ENCODE peak calls at places on chromosomes 4 and X, in nine cellular contexts. V is AML-193; D is left colon; K is activated naive CD8-positive, alpha-beta T cell treated with anti-CD3 and anti-CD28 coated beads, Interleukin-2, amount 10 ng/mL, durations not matched to agents 7 days and 5 days; B is NCI-H1092 treated with DMSO at 0.1 percent for 48 hours; P is activated CD8-positive, alpha-beta T cell treated with anti-CD3 and anti-CD28 coated beads for 36 hours; M is KBM-7; Y is NCI-H2081 treated with DMSO at 0.1 percent for 48 hours; G is activated T-cell treated with anti-CD3 and anti-CD28 coated beads for 48 hours. H is an unnamed sample.

GRCh38 chr4:80027611-80028010 is 45.4 kb downstream of the ANTXR2 start:
- DNase-seq in V (no peak), D (no peak), K (no peak), B (no peak), P (no peak), M (no peak), Y (no peak), G (no peak), H (no peak)

GRCh38 chr4:70651864-70652506 is 14.3 kb downstream of the JCHAIN start:
- DNase-seq in V (peak), D (no peak), K (no peak), B (peak), P (no peak), M (peak), Y (no peak), G (no peak), H (peak)

GRCh38 chrX:276588-277171 is 4.5 kb upstream of the PLCXD1 start:
- DNase-seq in V (no peak), D (no peak), K (peak), B (no peak), P (peak), M (no peak), Y (no peak), G (no peak), H (no peak)

GRCh38 chr4:6414578-6414977 is 57.8 kb downstream of the PPP2R2C start:
- DNase-seq in V (no peak), D (no peak), K (no peak), B (no peak), P (no peak), M (no peak), Y (no peak), G (no peak), H (no peak)

GRCh38 chr4:3410401-3411135 is 31.2 kb upstream of the HGFAC start:
- DNase-seq in V (no peak), D (peak), K (no peak), B (no peak), P (no peak), M (no peak), Y (no peak), G (no peak), H (no peak)

GRCh38 chr4:8817813-8818062 is 53.9 kb downstream of the HMX1 start:
- DNase-seq in V (no peak), D (peak), K (no peak), B (no peak), P (no peak), M (no peak), Y (no peak), G (no peak), H (no peak)

GRCh38 chr4:1409806-1410425 is 3.7 kb upstream of the NKX1-1 start:
- DNase-seq in V (no peak), D (peak), K (no peak), B (no peak), P (no peak), M (no peak), Y (no peak), G (no peak), H (no peak)

GRCh38 chr4:142191901-142192300 is 555.5 kb downstream of the IL15 start:
- DNase-seq in V (no peak), D (no peak), K (no peak), B (no peak), P (no peak), M (no peak), Y (no peak), G (no peak), H (no peak)

GRCh38 chr4:189765271-189765670 is 175.4 kb upstream of the FRG1 start:
- DNase-seq in V (no peak), D (no peak), K (no peak), B (no peak), P (no peak), M (no peak), Y (no peak), G (no peak), H (no peak)

GRCh38 chr4:25949166-25949748 is 35.2 kb downstream of the SMIM20 start:
- DNase-seq in V (no peak), D (peak), K (no peak), B (no peak), P (no peak), M (no peak), Y (no peak), G (no peak), H (no peak)

GRCh38 chr4:85595796-85596559 is 121.0 kb downstream of the ARHGAP24 start:
- DNase-seq in V (no peak), D (no peak), K (no peak), B (no peak), P (no peak), M (no peak), Y (no peak), G (no peak), H (no peak)

GRCh38 chr4:89222171-89222570 is 85.4 kb downstream of the GPRIN3 start:
- DNase-seq in V (no peak), D (no peak), K (no peak), B (no peak), P (peak), M (no peak), Y (no peak), G (no peak), H (peak)

GRCh38 chr4:151324449-151325319 is 721 bp downstream of the SH3D19 start:
- DNase-seq in V (no peak), D (peak), K (peak), B (peak), P (peak), M (no peak), Y (no peak), G (no peak), H (peak)

GRCh38 chr4:189533603-189534002 is 407.1 kb upstream of the FRG1 start:
- DNase-seq in V (no peak), D (no peak), K (no peak), B (no peak), P (no peak), M (no peak), Y (no peak), G (no peak), H (no peak)

GRCh38 chr4:24974252-24974580 is 56.5 kb downstream of the LGI2 start:
- DNase-seq in V (no peak), D (no peak), K (no peak), B (no peak), P (no peak), M (no peak), Y (no peak), G (no peak), H (no peak)

GRCh38 chrX:114997779-114998178 is 19.6 kb downstream of the IL13RA2 start:
- DNase-seq in V (no peak), D (no peak), K (no peak), B (no peak), P (no peak), M (no peak), Y (no peak), G (no peak), H (no peak)

GRCh38 chrX:18899796-18900380 is 84.0 kb downstream of the PHKA2 start:
- DNase-seq in V (no peak), D (no peak), K (no peak), B (no peak), P (peak), M (peak), Y (no peak), G (no peak), H (no peak)

GRCh38 chr4:38574559-38575333 is 89.3 kb upstream of the KLF3 start:
- DNase-seq in V (peak), D (peak), K (no peak), B (no peak), P (no peak), M (peak), Y (no peak), G (no peak), H (no peak)

GRCh38 chrX:150587585-150588503 is 19.4 kb downstream of the MTM1 start:
- DNase-seq in V (no peak), D (no peak), K (no peak), B (peak), P (peak), M (peak), Y (no peak), G (no peak), H (no peak)

GRCh38 chr4:119025916-119026661 is 109.5 kb upstream of the MYOZ2 start:
- DNase-seq in V (peak), D (no peak), K (no peak), B (no peak), P (no peak), M (peak), Y (no peak), G (no peak), H (peak)

GRCh38 chr4:155403886-155404285 is 27.1 kb upstream of the MAP9 start:
- DNase-seq in V (no peak), D (no peak), K (no peak), B (peak), P (no peak), M (peak), Y (peak), G (no peak), H (peak)

GRCh38 chrX:37912797-37913196 is 65.4 kb upstream of the DYNLT3 start:
- DNase-seq in V (no peak), D (no peak), K (no peak), B (no peak), P (peak), M (no peak), Y (no peak), G (no peak), H (no peak)

GRCh38 chrX:120428309-120428708 is 40.8 kb downstream of the LAMP2 start:
- DNase-seq in V (no peak), D (no peak), K (no peak), B (no peak), P (no peak), M (no peak), Y (no peak), G (no peak), H (no peak)

GRCh38 chrX:8244301-8244700 is 73.2 kb upstream of the VCX2 start:
- DNase-seq in V (no peak), D (no peak), K (no peak), B (no peak), P (no peak), M (no peak), Y (no peak), G (no peak), H (no peak)

H was measured in HT1080.